ENCODE peak calls at places on chromosome 16, in four cellular contexts. One of them, this sample, is unnamed.

GRCh38 chr16:87067890-87068289 is 249.3 kb downstream of the C16orf95 start:
- DNase-seq in upper lobe of right lung: no peak
- DNase-seq in NCI-H1436: no peak
- DNase-seq in AML-193: no peak
- DNase-seq in this sample: no peak

GRCh38 chr16:26688699-26689098 is 378.0 kb upstream of the C16orf82 start:
- DNase-seq in AML-193: no peak
- DNase-seq in NCI-H1436: no peak
- DNase-seq in upper lobe of right lung: no peak
- DNase-seq in this sample: no peak

GRCh38 chr16:24689128-24689527 is 40.3 kb upstream of the TNRC6A start:
- DNase-seq in AML-193: no peak
- DNase-seq in upper lobe of right lung: no peak
- DNase-seq in NCI-H1436: no peak
- DNase-seq in this sample: peak

GRCh38 chr16:85350973-85351372 is 238.7 kb upstream of the CIBAR2 start:
- DNase-seq in upper lobe of right lung: peak
- DNase-seq in AML-193: no peak
- DNase-seq in NCI-H1436: peak
- DNase-seq in this sample: peak

GRCh38 chr16:86809458-86809955 is 231.2 kb downstream of the FOXL1 start:
- DNase-seq in NCI-H1436: no peak
- DNase-seq in upper lobe of right lung: no peak
- DNase-seq in AML-193: no peak
- DNase-seq in this sample: no peak

GRCh38 chr16:17431904-17432625 is 38.7 kb downstream of the XYLT1 start:
- DNase-seq in NCI-H1436: no peak
- DNase-seq in upper lobe of right lung: no peak
- DNase-seq in AML-193: no peak
- DNase-seq in this sample: no peak

GRCh38 chr16:21950782-21951521 is 2.2 kb upstream of the UQCRC2 start:
- DNase-seq in AML-193: peak
- DNase-seq in NCI-H1436: no peak
- DNase-seq in upper lobe of right lung: no peak
- DNase-seq in this sample: no peak

GRCh38 chr16:84088695-84089395 is 27.9 kb downstream of the MBTPS1 start:
- DNase-seq in AML-193: no peak
- DNase-seq in upper lobe of right lung: no peak
- DNase-seq in NCI-H1436: no peak
- DNase-seq in this sample: no peak

GRCh38 chr16:28042856-28043255 is 20.7 kb downstream of the GSG1L start:
- DNase-seq in NCI-H1436: no peak
- DNase-seq in AML-193: no peak
- DNase-seq in upper lobe of right lung: no peak
- DNase-seq in this sample: no peak

GRCh38 chr16:15667091-15667742 is 17.2 kb downstream of the NDE1 start:
- DNase-seq in NCI-H1436: no peak
- DNase-seq in AML-193: no peak
- DNase-seq in upper lobe of right lung: no peak
- DNase-seq in this sample: no peak

GRCh38 chr16:83842755-83843507 is 35.2 kb downstream of the HSBP1 start:
- DNase-seq in upper lobe of right lung: no peak
- DNase-seq in AML-193: peak
- DNase-seq in NCI-H1436: no peak
- DNase-seq in this sample: no peak

This sample was measured in cardiac septum.